ENCODE peak calls at places on chromosomes 4 and X, in eight cellular contexts. I, U, R, P, C, V, J and E are unnamed samples.
A peak's percentile ranks its signal among the peaks of the same experiment; 100 is the strongest.

GRCh38 chrX:77014655-77015377 is 432.4 kb upstream of the FGF16 start:
- DNase-seq in I (no peak), U (no peak), R (no peak), P (no peak), C (peak; percentile 31), V (no peak), J (no peak), E (peak; percentile 11)

GRCh38 chr4:79255793-79256192 is 70.1 kb downstream of the NAA11 start:
- DNase-seq in I (no peak), U (no peak), R (no peak), P (no peak), C (no peak), V (no peak), J (no peak), E (no peak)

GRCh38 chr4:188550296-188550695 is 411.1 kb downstream of the TRIML1 start:
- DNase-seq in I (no peak), U (no peak), R (no peak), P (no peak), C (no peak), V (no peak), J (no peak), E (no peak)

GRCh38 chrX:154596290-154596929 is 11.5 kb downstream of the CTAG1A start:
- DNase-seq in I (peak; percentile 84), U (no peak), R (peak; percentile 43), P (no peak), C (no peak), V (peak; percentile 87), J (peak; percentile 90), E (no peak)

GRCh38 chr4:3307891-3308575 is 15.2 kb downstream of the RGS12 start:
- DNase-seq in I (no peak), U (no peak), R (peak; percentile 39), P (no peak), C (no peak), V (no peak), J (no peak), E (no peak)

GRCh38 chr4:139054791-139055376 is 39.3 kb downstream of the NOCT start:
- DNase-seq in I (no peak), U (no peak), R (no peak), P (no peak), C (no peak), V (no peak), J (no peak), E (no peak)

GRCh38 chrX:64394874-64395567 is at the start of gene MTMR8:
- DNase-seq in I (no peak), U (peak; percentile 82), R (peak; percentile 76), P (peak; percentile 78), C (peak; percentile 73), V (peak; percentile 63), J (peak; percentile 62), E (peak; percentile 67)

GRCh38 chrX:20527458-20528099 is 260.9 kb upstream of the RPS6KA3 start:
- DNase-seq in I (no peak), U (no peak), R (no peak), P (peak; percentile 12), C (peak; percentile 38), V (peak; percentile 27), J (no peak), E (no peak)

DNA sequence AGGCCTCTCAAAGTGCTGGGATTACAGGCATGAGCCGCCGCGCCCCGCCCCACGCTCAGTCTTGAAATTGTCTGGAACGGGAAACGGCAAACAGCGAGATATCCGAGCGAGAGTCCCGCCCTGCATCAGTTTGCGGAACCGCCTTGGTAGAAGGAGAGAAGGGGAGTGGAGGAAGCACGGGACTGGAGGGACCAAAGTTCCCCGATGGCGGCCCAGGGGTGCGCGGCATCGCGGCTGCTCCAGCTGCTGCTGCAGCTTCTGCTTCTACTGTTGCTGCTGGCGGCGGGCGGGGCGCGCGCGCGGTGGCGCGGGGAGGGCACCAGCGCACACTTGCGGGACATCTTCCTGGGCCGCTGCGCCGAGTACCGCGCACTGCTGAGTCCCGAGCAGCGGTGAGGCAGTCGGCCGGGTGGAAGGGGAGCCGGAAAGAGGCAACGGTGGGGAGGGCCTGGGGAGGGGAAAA is at the start of gene BST1:
- DNase-seq in I (no peak), U (peak; percentile 89), R (no peak), P (no peak), C (peak; percentile 54), V (peak; percentile 53), J (peak; percentile 23), E (peak; percentile 57)
- TF ChIP-seq CTCF in I (no peak), U (no peak), R (no peak), P (no peak), C (no peak), V (no peak), J (no peak), E (no peak)

GRCh38 chr4:124515591-124515990 is 196.9 kb downstream of the ANKRD50 start:
- DNase-seq in I (no peak), U (no peak), R (no peak), P (no peak), C (peak; percentile 0), V (no peak), J (no peak), E (no peak)
- TF ChIP-seq CTCF in I (no peak), U (no peak), R (no peak), P (no peak), C (no peak), V (no peak), J (no peak), E (no peak)

GRCh38 chrX:46782034-46782433 is 23.1 kb upstream of the SLC9A7 start:
- DNase-seq in I (no peak), U (no peak), R (no peak), P (no peak), C (no peak), V (no peak), J (no peak), E (no peak)
- TF ChIP-seq CTCF in I (no peak), U (no peak), R (no peak), P (no peak), C (no peak), V (no peak), J (no peak), E (no peak)

GRCh38 chrX:147476008-147476407 is 435.7 kb upstream of the FMR1 start:
- DNase-seq in I (no peak), U (no peak), R (no peak), P (peak; percentile 4), C (peak; percentile 10), V (peak; percentile 15), J (no peak), E (peak; percentile 37)
- TF ChIP-seq CTCF in I (no peak), U (no peak), R (peak; percentile 55), P (no peak), C (peak; percentile 6), V (peak; percentile 17), J (peak; percentile 38), E (no peak)